ENCODE peak calls at places on chromosomes 1 and 21, in nine cellular contexts. S, V, L, C, M, N, G, O and X are unnamed samples. For H3K27me3, the result is how much of the 10 kb centered on the place peaks cover.

GRCh38 chr1:19046972-19047371 is 90.5 kb upstream of the IFFO2 start:
- DNase-seq in O (no peak), G (no peak), C (no peak), L (no peak), V (no peak), S (peak), M (no peak), N (no peak), X (no peak)

GRCh38 chr1:86169625-86170024 is 13.1 kb upstream of the COL24A1 start:
- DNase-seq in C (no peak), V (no peak), L (no peak), S (no peak), G (no peak), N (no peak), O (no peak), M (no peak), X (no peak)

GRCh38 chr1:218494449-218494852 is 149.3 kb downstream of the TGFB2 start:
- DNase-seq in C (no peak), G (peak), S (no peak), N (no peak), M (no peak), L (no peak), O (no peak), V (no peak), X (no peak)

GRCh38 chr1:208101661-208102431 is 142.3 kb downstream of the PLXNA2 start:
- DNase-seq in L (peak), C (peak), S (no peak), V (no peak), O (no peak), M (no peak), G (no peak), N (peak), X (no peak)

GRCh38 chr1:54016343-54017282 is 1.4 kb downstream of the LDLRAD1 start:
- DNase-seq in V (peak), L (no peak), C (no peak), S (peak), N (peak), G (peak), M (no peak), O (peak), X (peak)

GRCh38 chr1:214446772-214447556 is 104.4 kb downstream of the PTPN14 start:
- DNase-seq in N (peak), V (peak), M (no peak), L (peak), C (no peak), G (peak), S (no peak), O (no peak), X (peak)

GRCh38 chr1:172005856-172006255 is 164.6 kb downstream of the DNM3 start:
- DNase-seq in G (no peak), V (peak), L (peak), O (no peak), S (no peak), M (no peak), N (peak), C (no peak), X (no peak)

GRCh38 chr1:100391675-100392074 is 39.4 kb downstream of the CDC14A start:
- DNase-seq in S (no peak), M (no peak), L (no peak), N (no peak), C (no peak), O (no peak), V (no peak), G (no peak), X (no peak)

GRCh38 chr1:117611894-117612481 is 6.1 kb downstream of the TENT5C start:
- DNase-seq in M (no peak), O (no peak), C (no peak), S (no peak), L (peak), G (no peak), V (peak), N (no peak), X (no peak)

GRCh38 chr1:84386716-84387479 is 11.4 kb upstream of the DNASE2B start:
- DNase-seq in O (no peak), L (peak), V (no peak), G (no peak), M (no peak), C (no peak), N (no peak), S (no peak), X (peak)

GRCh38 chr1:93178418-93178817 is 1.8 kb downstream of the TMED5 start:
- DNase-seq in L (peak), S (no peak), O (no peak), C (no peak), N (no peak), M (no peak), V (no peak), G (no peak), X (no peak)

GRCh38 chr1:33050221-33051076 is 13.8 kb upstream of the AK2 start:
- DNase-seq in N (no peak), L (peak), V (peak), M (no peak), C (no peak), O (no peak), S (no peak), G (no peak), X (peak)

GRCh38 chr1:227920896-227921295 is 26.8 kb downstream of the WNT9A start:
- DNase-seq in C (no peak), L (no peak), S (no peak), M (no peak), O (no peak), N (no peak), V (no peak), G (no peak), X (no peak)

GRCh38 chr1:182056596-182057366 is 4.7 kb downstream of the ZNF648 start:
- DNase-seq in O (no peak), S (no peak), M (no peak), C (no peak), N (no peak), G (no peak), L (no peak), V (no peak), X (no peak)

GRCh38 chr1:93980320-93980744 is 71.1 kb upstream of the GCLM start:
- DNase-seq in M (no peak), C (no peak), L (peak), G (peak), O (no peak), N (no peak), S (no peak), V (no peak), X (no peak)

GRCh38 chr1:168190284-168190884 is 11.6 kb downstream of the TIPRL start:
- DNase-seq in L (no peak), O (no peak), N (no peak), M (no peak), V (no peak), G (no peak), C (no peak), S (no peak), X (no peak)

GRCh38 chr1:229769006-229769405 is 143.0 kb downstream of the URB2 start:
- DNase-seq in M (no peak), N (no peak), G (no peak), O (no peak), C (no peak), S (no peak), L (no peak), V (no peak), X (no peak)

GRCh38 chr1:230077436-230078221 is 10.6 kb downstream of the GALNT2 start:
- DNase-seq in S (no peak), V (no peak), L (peak), M (no peak), G (no peak), O (no peak), C (no peak), N (no peak), X (peak)

GRCh38 chr1:28973850-28974841 is 59.8 kb downstream of the EPB41 start:
- DNase-seq in G (no peak), L (peak), O (no peak), V (peak), S (no peak), M (no peak), N (no peak), C (no peak), X (no peak)

GRCh38 chr1:41416081-41416480 is 54.8 kb downstream of the FOXO6 start:
- DNase-seq in V (no peak), C (no peak), S (no peak), M (no peak), O (no peak), N (no peak), L (no peak), G (no peak), X (no peak)

GRCh38 chr1:164561461-164561860 is 2.5 kb downstream of the PBX1 start:
- DNase-seq in G (no peak), V (no peak), C (no peak), S (no peak), L (peak), O (no peak), M (no peak), N (no peak), X (no peak)

GRCh38 chr1:221961532-221962292 is 219.8 kb upstream of the DUSP10 start:
- DNase-seq in C (no peak), O (no peak), L (peak), S (no peak), G (no peak), N (peak), V (peak), M (no peak), X (peak)

GRCh38 chr21:34189506-34189905 is 116.1 kb downstream of the MRPS6 start:
- DNase-seq in L (no peak), C (no peak), S (no peak), V (no peak), O (no peak), G (no peak), M (no peak), N (no peak), X (no peak)

GRCh38 chr1:208557695-208558094 is 313.5 kb upstream of the PLXNA2 start:
- DNase-seq in G (no peak), V (no peak), S (no peak), O (no peak), N (no peak), L (no peak), M (no peak), C (no peak), X (no peak)

GRCh38 chr1:17377325-17377953 is 5.4 kb downstream of the PADI6 start:
- DNase-seq in C (no peak), N (no peak), L (no peak), S (no peak), M (no peak), V (no peak), G (no peak), O (no peak), X (no peak)

GRCh38 chr1:67956096-67956495 is 94.3 kb downstream of the DIRAS3 start:
- DNase-seq in M (no peak), L (peak), N (no peak), S (no peak), G (no peak), O (no peak), C (no peak), V (no peak), X (no peak)

GRCh38 chr1:174157157-174157806 is 2.0 kb upstream of the RABGAP1L start:
- DNase-seq in L (peak), O (no peak), N (no peak), G (no peak), S (no peak), M (no peak), C (no peak), V (no peak), X (no peak)

GRCh38 chr1:116835161-116835560 is 74.6 kb upstream of the PTGFRN start:
- DNase-seq in O (no peak), N (no peak), L (no peak), M (no peak), V (no peak), S (no peak), G (no peak), C (no peak), X (no peak)

GRCh38 chr1:48472747-48473146 is 743 bp upstream of the SPATA6 start:
- DNase-seq in L (no peak), V (peak), G (no peak), M (no peak), O (no peak), C (no peak), S (no peak), N (no peak), X (no peak)

GRCh38 chr1:245541389-245541788 is 386.6 kb downstream of the KIF26B start:
- DNase-seq in S (no peak), O (no peak), L (peak), N (no peak), M (no peak), G (no peak), V (no peak), C (no peak), X (no peak)
- H3K27me3 ChIP-seq in S (under half), O (under half), L (under half), N (under half), M (under half), G (under half), V (under half), C (under half), X (under half)

GRCh38 chr1:9653783-9654517 is 2.4 kb downstream of the PIK3CD start:
- DNase-seq in V (no peak), M (no peak), O (no peak), N (no peak), S (no peak), L (no peak), G (no peak), C (no peak), X (no peak)

GRCh38 chr1:9653195-9653782 is 1.8 kb downstream of the PIK3CD start:
- DNase-seq in N (no peak), L (no peak), M (no peak), V (no peak), G (no peak), O (no peak), C (no peak), S (no peak), X (no peak)

GRCh38 chr1:9651565-9652378 is at the start of gene PIK3CD:
- DNase-seq in V (peak), O (no peak), C (peak), N (no peak), L (peak), G (peak), M (no peak), S (peak), X (peak)

GRCh38 chr1:9652379-9653194 is 1.1 kb downstream of the PIK3CD start:
- DNase-seq in M (peak), L (no peak), O (no peak), G (no peak), N (no peak), C (peak), S (peak), V (no peak), X (peak)

GRCh38 chr1:9651220-9651564 is 339 bp upstream of the PIK3CD start:
- DNase-seq in L (no peak), M (no peak), N (no peak), C (no peak), V (no peak), G (no peak), S (no peak), O (no peak), X (no peak)
- H3K27me3 ChIP-seq in L (under half), M (under half), N (under half), C (under half), V (under half), G (under half), S (under half), O (under half), X (under half)

GRCh38 chr1:203426870-203427269 is 48.7 kb upstream of the PRELP start:
- DNase-seq in S (no peak), V (no peak), O (no peak), G (no peak), M (no peak), C (no peak), L (no peak), N (no peak), X (no peak)

GRCh38 chr1:203424861-203425667 is 50.5 kb upstream of the PRELP start:
- DNase-seq in M (no peak), S (no peak), O (no peak), V (no peak), L (no peak), N (no peak), G (no peak), C (no peak), X (no peak)

GRCh38 chr1:203427451-203427850 is 48.2 kb upstream of the PRELP start:
- DNase-seq in S (no peak), M (no peak), N (no peak), O (no peak), C (no peak), G (no peak), L (no peak), V (no peak), X (no peak)

GRCh38 chr1:203425668-203425999 is 50.0 kb upstream of the PRELP start:
- DNase-seq in M (no peak), N (no peak), C (no peak), O (no peak), S (no peak), L (peak), G (no peak), V (peak), X (no peak)

GRCh38 chr1:203426349-203426748 is 49.3 kb upstream of the PRELP start:
- DNase-seq in M (no peak), V (peak), N (no peak), G (no peak), L (no peak), O (no peak), C (no peak), S (no peak), X (no peak)
- H3K27me3 ChIP-seq in M (under half), V (under half), N (under half), G (under half), L (under half), O (under half), C (under half), S (under half), X (under half)

DNA sequence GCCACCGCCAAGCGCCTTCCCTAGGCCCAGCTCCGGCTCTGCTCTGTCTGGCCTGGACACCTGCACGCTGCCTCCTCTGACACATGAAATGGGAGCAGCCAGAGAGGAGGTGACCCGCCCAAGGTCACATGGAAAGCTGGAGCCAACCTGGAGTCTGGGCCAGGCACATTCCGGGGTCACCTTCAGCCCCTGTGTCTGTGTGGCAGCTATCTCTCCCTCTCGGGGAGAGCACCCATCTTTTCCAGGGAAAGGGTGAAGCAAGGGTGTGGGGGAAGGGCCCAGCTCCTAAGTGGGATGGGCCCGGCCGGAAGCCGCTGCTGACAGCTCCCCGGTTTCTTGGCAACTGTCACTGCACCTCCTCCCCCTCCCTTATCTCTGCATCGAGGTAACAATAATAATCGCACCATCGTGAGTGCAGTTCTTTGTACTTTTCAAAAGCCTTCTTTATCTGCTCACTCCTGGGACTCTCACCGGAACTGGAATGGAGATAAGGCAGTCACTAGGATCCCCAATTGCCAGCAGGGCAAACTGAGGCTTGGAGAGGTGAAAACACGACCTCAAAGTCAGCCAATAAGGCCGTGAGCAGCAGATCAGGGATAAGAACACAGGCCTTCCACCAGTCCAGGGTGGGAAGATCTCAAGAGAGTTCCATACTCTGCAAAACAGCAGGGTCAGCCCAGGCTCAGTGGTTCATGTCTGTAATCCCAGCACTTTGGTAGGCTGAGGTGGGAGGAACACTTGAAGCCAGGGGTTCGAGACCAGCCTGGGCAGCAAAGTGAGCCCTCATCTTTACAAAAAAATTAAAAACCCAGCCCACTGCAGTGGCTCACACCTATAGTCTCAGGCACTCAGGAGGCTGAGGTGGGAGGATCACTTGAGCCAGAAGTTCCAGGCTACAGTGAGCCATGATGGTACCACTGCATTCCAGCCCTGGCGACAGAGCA is 36.9 kb downstream of the RAP1GAP start:
- DNase-seq in L (peak), N (peak), S (no peak), O (no peak), V (no peak), M (no peak), C (no peak), G (no peak), X (peak)
- H3K27me3 ChIP-seq in L (under half), N (under half), S (under half), O (under half), V (half or more), M (under half), C (under half), G (under half), X (under half)

GRCh38 chr21:26965091-26965566 is 1.8 kb downstream of the ADAMTS5 start:
- DNase-seq in O (no peak), N (no peak), M (no peak), C (no peak), V (no peak), L (no peak), G (no peak), S (no peak), X (no peak)

GRCh38 chr21:26965567-26966359 is 1.1 kb downstream of the ADAMTS5 start:
- DNase-seq in N (peak), L (peak), V (peak), G (peak), S (peak), M (no peak), C (peak), O (peak), X (peak)

GRCh38 chr21:26966978-26967913 is at the start of gene ADAMTS5:
- DNase-seq in L (peak), N (peak), O (peak), C (peak), M (no peak), G (peak), V (peak), S (peak), X (peak)

GRCh38 chr21:26964379-26964778 is 2.5 kb downstream of the ADAMTS5 start:
- DNase-seq in N (peak), M (no peak), O (peak), V (peak), L (no peak), G (no peak), S (no peak), C (peak), X (no peak)

GRCh38 chr21:26966360-26966977 is 419 bp downstream of the ADAMTS5 start:
- DNase-seq in N (peak), O (peak), G (peak), C (peak), S (no peak), L (peak), M (no peak), V (peak), X (no peak)
- H3K27me3 ChIP-seq in N (under half), O (under half), G (under half), C (under half), S (under half), L (under half), M (under half), V (under half), X (under half)

GRCh38 chr21:43329361-43330269 is 97.3 kb downstream of the SIK1 start:
- DNase-seq in O (no peak), N (no peak), V (peak), M (no peak), G (no peak), S (no peak), L (no peak), C (peak), X (no peak)
- H3K27me3 ChIP-seq in O (under half), N (under half), V (under half), M (under half), G (under half), S (under half), L (under half), C (under half), X (under half)